ENCODE peak calls at places on chromosomes 7 and 10, in seven cellular contexts. Q is nephron progenitor cell, N is mesothelial cell of epicardium, H is lower lobe of right lung, E is sigmoid colon, V is brain microvascular endothelial cell, G is IMR-90. J is an unnamed sample.

GRCh38 chr7:14340415-14341079 is 351.1 kb upstream of the ETV1 start:
- DNase-seq in Q (no peak), N (no peak), H (no peak), E (no peak), V (no peak), G (no peak), J (no peak)

GRCh38 chr7:147535619-147536200 is 1054.9 kb upstream of the C7orf33 start:
- DNase-seq in Q (no peak), N (no peak), H (no peak), E (no peak), V (peak), G (peak), J (no peak)

GRCh38 chr7:17677408-17677807 is 262.9 kb downstream of the SNX13 start:
- DNase-seq in Q (no peak), N (no peak), H (no peak), E (no peak), V (peak), G (peak), J (no peak)

GRCh38 chr7:30920584-30921539 is 9.2 kb downstream of the AQP1 start:
- DNase-seq in Q (peak), N (no peak), H (peak), E (peak), V (peak), G (peak), J (no peak)

GRCh38 chr7:71486856-71487628 is 355.1 kb downstream of the GALNT17 start:
- DNase-seq in Q (no peak), N (no peak), H (no peak), E (no peak), V (peak), G (no peak), J (no peak)

GRCh38 chr7:134730359-134730758 is 49.1 kb upstream of the CALD1 start:
- DNase-seq in Q (no peak), N (no peak), H (no peak), E (no peak), V (peak), G (peak), J (no peak)

GRCh38 chr7:132004528-132004927 is 448.1 kb upstream of the PODXL start:
- DNase-seq in Q (no peak), N (peak), H (no peak), E (no peak), V (no peak), G (no peak), J (no peak)

GRCh38 chr10:117418121-117418520 is 42.9 kb upstream of the PDZD8 start:
- DNase-seq in Q (no peak), N (no peak), H (no peak), E (no peak), V (no peak), G (no peak), J (no peak)

GRCh38 chr7:110881731-110882130 is 209.2 kb upstream of the LRRN3 start:
- DNase-seq in Q (no peak), N (no peak), H (no peak), E (no peak), V (no peak), G (no peak), J (no peak)

GRCh38 chr10:79116801-79117723 is 48.3 kb downstream of the ZMIZ1 start:
- DNase-seq in Q (no peak), N (no peak), H (peak), E (peak), V (no peak), G (peak), J (peak)

GRCh38 chr7:75776295-75776971 is 4.4 kb upstream of the CCL26 start:
- DNase-seq in Q (no peak), N (no peak), H (no peak), E (no peak), V (peak), G (peak), J (no peak)

GRCh38 chr7:143002106-143002505 is 24.8 kb downstream of the OR9A2 start:
- DNase-seq in Q (no peak), N (no peak), H (no peak), E (no peak), V (no peak), G (no peak), J (peak)

GRCh38 chr7:38873433-38873832 is 35.6 kb downstream of the VPS41 start:
- DNase-seq in Q (no peak), N (no peak), H (no peak), E (no peak), V (no peak), G (no peak), J (no peak)

GRCh38 chr10:74825371-74826141 is 844 bp upstream of the KAT6B start:
- DNase-seq in Q (peak), N (peak), H (no peak), E (no peak), V (no peak), G (no peak), J (peak)

GRCh38 chr10:11210211-11210922 is 192.7 kb downstream of the CELF2 start:
- DNase-seq in Q (no peak), N (no peak), H (no peak), E (no peak), V (no peak), G (no peak), J (no peak)

GRCh38 chr7:114901771-114902170 is 20.1 kb upstream of the MDFIC start:
- DNase-seq in Q (no peak), N (no peak), H (no peak), E (no peak), V (peak), G (peak), J (no peak)

GRCh38 chr10:7408494-7409044 is 2.3 kb downstream of the SFMBT2 start:
- DNase-seq in Q (peak), N (peak), H (peak), E (peak), V (no peak), G (peak), J (peak)

GRCh38 chr7:142519077-142519789 is 230.0 kb upstream of the PRSS1 start:
- DNase-seq in Q (no peak), N (no peak), H (no peak), E (no peak), V (no peak), G (peak), J (no peak)

GRCh38 chr7:67821116-67821515 is 824.5 kb downstream of the TYW1 start:
- DNase-seq in Q (no peak), N (no peak), H (no peak), E (no peak), V (no peak), G (no peak), J (no peak)

GRCh38 chr7:6395898-6396582 is 51.7 kb downstream of the DAGLB start:
- DNase-seq in Q (no peak), N (no peak), H (peak), E (no peak), V (no peak), G (no peak), J (no peak)

GRCh38 chr10:92074126-92074887 is 150.7 kb downstream of the BTAF1 start:
- DNase-seq in Q (no peak), N (no peak), H (no peak), E (no peak), V (no peak), G (peak), J (no peak)

GRCh38 chr7:43808410-43808809 is 49.9 kb downstream of the BLVRA start:
- DNase-seq in Q (no peak), N (peak), H (no peak), E (no peak), V (no peak), G (no peak), J (no peak)

GRCh38 chr10:26454891-26455290 is 16.8 kb downstream of the APBB1IP start:
- DNase-seq in Q (no peak), N (no peak), H (no peak), E (no peak), V (no peak), G (no peak), J (no peak)

GRCh38 chr10:100046088-100046487 is 35.6 kb downstream of the CPN1 start:
- DNase-seq in Q (peak), N (peak), H (peak), E (peak), V (peak), G (peak), J (peak)

GRCh38 chr7:107232568-107233090 is 63.8 kb downstream of the HBP1 start:
- DNase-seq in Q (no peak), N (no peak), H (no peak), E (no peak), V (peak), G (peak), J (no peak)

DNA sequence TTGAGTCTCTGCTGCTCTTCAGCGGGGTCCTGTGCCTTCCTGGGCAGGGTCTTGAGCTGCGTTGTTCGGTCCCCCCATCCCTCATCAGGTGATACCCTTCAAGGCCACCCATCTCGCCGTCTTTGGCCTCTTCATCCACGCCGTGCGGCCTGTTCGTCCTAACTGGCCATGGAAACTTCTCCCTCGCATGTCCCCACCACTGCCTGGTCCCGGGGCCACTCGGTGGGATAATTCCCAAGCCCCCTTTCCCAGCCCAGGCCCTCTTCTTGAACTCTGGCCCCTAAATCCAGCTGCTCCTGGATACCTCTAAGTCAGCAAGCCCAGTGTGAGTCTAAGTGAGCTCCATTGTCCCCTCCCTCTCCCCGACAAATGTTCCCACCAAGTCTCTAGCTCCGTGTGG is 74.5 kb downstream of the CAMK1D start:
- DNase-seq in Q (no peak), N (no peak), H (no peak), E (no peak), V (no peak), G (no peak), J (no peak)
- TF ChIP-seq CTCF in Q (no peak), N (no peak), H (no peak), E (no peak), V (no peak), G (no peak), J (no peak)

GRCh38 chr7:40471891-40472290 is 337.1 kb downstream of the SUGCT start:
- DNase-seq in Q (no peak), N (no peak), H (no peak), E (no peak), V (no peak), G (no peak), J (no peak)

GRCh38 chr7:40474790-40475680 is 340.2 kb downstream of the SUGCT start:
- DNase-seq in Q (no peak), N (no peak), H (no peak), E (no peak), V (no peak), G (no peak), J (peak)

GRCh38 chr7:40477094-40477493 is 342.3 kb downstream of the SUGCT start:
- DNase-seq in Q (no peak), N (no peak), H (no peak), E (no peak), V (no peak), G (no peak), J (no peak)

GRCh38 chr7:40470817-40471216 is 336.0 kb downstream of the SUGCT start:
- DNase-seq in Q (no peak), N (no peak), H (no peak), E (no peak), V (peak), G (peak), J (no peak)

DNA sequence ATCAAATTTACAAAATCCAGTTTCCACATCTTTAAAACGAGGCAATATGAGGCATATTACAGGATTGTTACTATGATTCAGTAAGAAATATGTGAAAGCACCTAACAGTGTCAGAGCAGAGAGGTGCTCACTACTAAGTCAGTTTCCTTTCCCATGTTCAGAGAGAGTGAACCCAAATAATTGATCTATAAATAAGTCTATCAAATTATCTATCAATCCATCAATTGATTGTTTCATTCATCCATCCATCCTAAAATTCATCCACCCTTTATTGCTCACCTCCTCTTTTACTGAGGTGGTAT is 340.8 kb downstream of the SUGCT start:
- DNase-seq in Q (no peak), N (no peak), H (no peak), E (no peak), V (no peak), G (no peak), J (no peak)
- TF ChIP-seq CTCF in Q (no peak), N (no peak), H (no peak), E (no peak), V (no peak), G (no peak), J (no peak)

DNA sequence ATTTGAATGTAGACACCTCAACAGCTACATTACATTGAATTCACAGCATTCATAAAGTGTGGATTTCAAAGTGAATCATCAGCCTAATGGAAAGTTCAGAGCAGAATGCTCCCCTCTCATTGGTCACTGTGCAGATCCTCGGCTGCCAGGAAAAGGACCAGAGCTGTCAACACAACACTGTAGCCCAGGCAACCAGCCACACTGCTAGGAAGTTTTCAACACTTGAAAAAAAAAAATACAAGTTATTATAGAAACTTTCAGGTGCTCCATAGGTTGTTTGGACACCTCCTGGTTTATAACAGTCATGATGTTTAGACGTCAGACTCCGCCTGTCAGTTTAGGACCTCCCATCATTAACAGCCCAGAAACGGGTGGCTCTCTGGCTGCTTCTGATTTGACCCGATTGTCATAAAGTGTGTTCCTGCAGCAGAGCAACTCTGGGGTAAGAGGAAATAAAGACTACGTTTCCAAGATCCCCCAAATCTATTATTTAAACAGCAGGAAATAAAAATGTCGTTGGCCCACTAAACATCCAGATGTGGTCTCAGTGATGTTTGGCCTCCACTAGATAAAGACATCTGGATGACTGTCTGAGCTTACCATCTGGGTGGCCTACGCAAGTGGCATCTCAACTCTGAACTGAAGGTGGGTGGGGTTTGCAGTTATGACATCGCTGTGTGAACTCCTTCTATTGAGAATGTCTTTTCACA is 117.4 kb downstream of the CABCOCO1 start:
- DNase-seq in Q (no peak), N (no peak), H (peak), E (peak), V (peak), G (peak), J (no peak)
- TF ChIP-seq CTCF in Q (no peak), N (no peak), H (no peak), E (no peak), V (no peak), G (no peak), J (no peak)

GRCh38 chr7:35676211-35676610 is 18.7 kb downstream of the HERPUD2 start:
- DNase-seq in Q (no peak), N (no peak), H (no peak), E (no peak), V (no peak), G (no peak), J (no peak)
- TF ChIP-seq CTCF in Q (no peak), N (no peak), H (no peak), E (no peak), V (peak), G (no peak), J (peak)

DNA sequence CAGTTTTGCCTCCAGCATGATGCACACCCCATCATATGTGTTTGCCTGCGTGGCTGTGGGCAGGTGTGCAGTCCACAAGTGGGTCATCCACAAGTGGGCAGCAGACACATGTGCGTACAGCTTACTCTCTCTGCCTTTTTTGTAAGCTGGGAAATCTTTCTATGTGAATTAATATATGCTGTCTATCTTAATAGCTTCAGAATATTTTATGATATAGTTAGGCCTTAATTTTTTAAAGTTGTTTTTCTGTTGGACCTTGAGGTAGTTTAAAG is 80.1 kb downstream of the INPP5A start:
- DNase-seq in Q (no peak), N (no peak), H (no peak), E (no peak), V (no peak), G (no peak), J (no peak)
- TF ChIP-seq CTCF in Q (no peak), N (no peak), H (no peak), E (no peak), V (no peak), G (no peak), J (no peak)

GRCh38 chr10:51999089-51999488 is 299.7 kb upstream of the CSTF2T start:
- DNase-seq in Q (no peak), N (no peak), H (no peak), E (no peak), V (no peak), G (no peak), J (no peak)
- TF ChIP-seq CTCF in Q (no peak), N (no peak), H (no peak), E (no peak), V (no peak), G (no peak), J (no peak)

GRCh38 chr7:40765633-40766032 is 630.8 kb downstream of the SUGCT start:
- DNase-seq in Q (no peak), N (no peak), H (no peak), E (no peak), V (no peak), G (no peak), J (no peak)

GRCh38 chr7:40761757-40762342 is 627.0 kb downstream of the SUGCT start:
- DNase-seq in Q (no peak), N (no peak), H (no peak), E (no peak), V (no peak), G (peak), J (no peak)

GRCh38 chr7:40760293-40760964 is 625.6 kb downstream of the SUGCT start:
- DNase-seq in Q (no peak), N (no peak), H (no peak), E (no peak), V (no peak), G (no peak), J (no peak)

GRCh38 chr7:40760997-40761396 is 626.2 kb downstream of the SUGCT start:
- DNase-seq in Q (no peak), N (no peak), H (no peak), E (no peak), V (no peak), G (no peak), J (no peak)

GRCh38 chr7:40763319-40764287 is 628.8 kb downstream of the SUGCT start:
- DNase-seq in Q (no peak), N (no peak), H (no peak), E (no peak), V (peak), G (peak), J (no peak)
- TF ChIP-seq CTCF in Q (no peak), N (no peak), H (no peak), E (no peak), V (peak), G (peak), J (no peak)

GRCh38 chr10:122688293-122688989 is 11.2 kb downstream of the C10orf120 start:
- DNase-seq in Q (no peak), N (no peak), H (no peak), E (no peak), V (peak), G (no peak), J (no peak)
- TF ChIP-seq CTCF in Q (no peak), N (no peak), H (no peak), E (no peak), V (no peak), G (no peak), J (no peak)